ENCODE peak calls at places on chromosomes 5 and 9, in six cellular contexts. W is T-cell, T is T-helper 1 cell, O is T-helper 9 cell, A is NCI-H2081, F is IMR-90. C is an unnamed sample.

GRCh38 chr5:142253938-142254895 is 70.6 kb downstream of the SPRY4 start:
- DNase-seq in W (no peak), T (no peak), O (no peak), A (no peak), F (peak), C (no peak)

GRCh38 chr9:133971121-133971951 is 20.8 kb downstream of the VAV2 start:
- DNase-seq in W (no peak), T (no peak), O (no peak), A (no peak), F (no peak), C (no peak)

GRCh38 chr5:93107141-93107540 is 473.9 kb downstream of the NR2F1-AS1 start:
- DNase-seq in W (no peak), T (no peak), O (no peak), A (no peak), F (no peak), C (no peak)

GRCh38 chr5:371811-372555 is 50.5 kb downstream of the AHRR start:
- DNase-seq in W (no peak), T (no peak), O (no peak), A (peak), F (no peak), C (peak)

GRCh38 chr5:425714-426113 is 17.3 kb upstream of the EXOC3 start:
- DNase-seq in W (no peak), T (no peak), O (no peak), A (peak), F (no peak), C (no peak)

GRCh38 chr5:142110046-142110531 is 1.5 kb downstream of the NDFIP1 start:
- DNase-seq in W (no peak), T (no peak), O (no peak), A (no peak), F (peak), C (no peak)

GRCh38 chr5:103667068-103667467 is 104.5 kb upstream of the NUDT12 start:
- DNase-seq in W (no peak), T (no peak), O (no peak), A (no peak), F (peak), C (no peak)

GRCh38 chr5:134547579-134547978 is 22.1 kb downstream of the JADE2 start:
- DNase-seq in W (no peak), T (no peak), O (no peak), A (no peak), F (peak), C (no peak)

GRCh38 chr5:136020383-136021015 is 8.3 kb upstream of the TGFBI start:
- DNase-seq in W (no peak), T (no peak), O (no peak), A (no peak), F (peak), C (no peak)

GRCh38 chr5:150068472-150068871 is 17.9 kb downstream of the CSF1R start:
- DNase-seq in W (no peak), T (no peak), O (no peak), A (no peak), F (no peak), C (peak)

GRCh38 chr9:98997580-98997979 is 53.9 kb downstream of the COL15A1 start:
- DNase-seq in W (no peak), T (no peak), O (no peak), A (no peak), F (peak), C (no peak)

GRCh38 chr5:1472964-1473628 is 27.9 kb upstream of the SLC6A3 start:
- DNase-seq in W (no peak), T (no peak), O (no peak), A (no peak), F (no peak), C (peak)

GRCh38 chr9:112644449-112644965 is 73.4 kb downstream of the INIP start:
- DNase-seq in W (no peak), T (no peak), O (no peak), A (no peak), F (no peak), C (no peak)

GRCh38 chr9:137042751-137043727 is 2.9 kb downstream of the NPDC1 start:
- DNase-seq in W (no peak), T (no peak), O (no peak), A (no peak), F (no peak), C (no peak)

GRCh38 chr5:10892135-10892910 is 131.3 kb upstream of the DAP start:
- DNase-seq in W (no peak), T (no peak), O (no peak), A (no peak), F (no peak), C (no peak)

GRCh38 chr5:138752951-138753793 is at the start of gene CTNNA1:
- DNase-seq in W (peak), T (peak), O (peak), A (peak), F (peak), C (peak)

GRCh38 chr9:126049896-126050604 is 276.6 kb upstream of the MVB12B start:
- DNase-seq in W (no peak), T (no peak), O (no peak), A (no peak), F (no peak), C (no peak)

GRCh38 chr9:35526087-35526801 is 36.3 kb downstream of the RUSC2 start:
- DNase-seq in W (no peak), T (no peak), O (no peak), A (no peak), F (peak), C (no peak)

GRCh38 chr9:110769667-110770066 is 101.1 kb downstream of the MUSK start:
- DNase-seq in W (no peak), T (no peak), O (no peak), A (no peak), F (peak), C (no peak)

GRCh38 chr9:114363424-114363823 is 24.4 kb downstream of the AKNA start:
- DNase-seq in W (no peak), T (no peak), O (no peak), A (no peak), F (no peak), C (no peak)

GRCh38 chr9:72154468-72155281 is 5.4 kb downstream of the GDA start:
- DNase-seq in W (no peak), T (no peak), O (no peak), A (no peak), F (no peak), C (peak)

GRCh38 chr9:122377241-122378164 is 6.7 kb downstream of the PTGS1 start:
- DNase-seq in W (no peak), T (no peak), O (no peak), A (no peak), F (peak), C (no peak)

GRCh38 chr9:134402182-134402581 is 75.9 kb downstream of the RXRA start:
- DNase-seq in W (no peak), T (no peak), O (no peak), A (no peak), F (no peak), C (no peak)

GRCh38 chr9:114263853-114264510 is 58.9 kb upstream of the ORM1 start:
- DNase-seq in W (no peak), T (no peak), O (no peak), A (no peak), F (no peak), C (no peak)

GRCh38 chr5:95842955-95843544 is 20.5 kb upstream of the GLRX start:
- DNase-seq in W (peak), T (no peak), O (peak), A (no peak), F (peak), C (peak)

GRCh38 chr9:98164912-98165311 is 27.5 kb downstream of the CORO2A start:
- DNase-seq in W (no peak), T (no peak), O (no peak), A (no peak), F (no peak), C (no peak)

GRCh38 chr9:102035929-102036328 is 297.5 kb upstream of the GRIN3A start:
- DNase-seq in W (no peak), T (no peak), O (no peak), A (no peak), F (no peak), C (no peak)